ENCODE peak calls at places on chromosomes 4 and X, in nine cellular contexts. One of them, this sample, is unnamed.

GRCh38 chrX:96004386-96004785 is 680.3 kb upstream of the DIAPH2 start:
- DNase-seq in C1 segment of cervical spinal cord: no peak
- DNase-seq in activated T-helper 9 cell treated with anti-CD3 and anti-CD28 coated beads, Interleukin-2, amount 50 U/mL, for 16 hours: no peak
- DNase-seq in activated CD4-positive, alpha-beta T cell treated with anti-CD3 and anti-CD28 coated beads, Interleukin-2, amount 10 ng/mL, durations not matched to agents 7 days and 5 days: no peak
- DNase-seq in omental fat pad: no peak
- DNase-seq in IMR-90: peak
- DNase-seq in astrocyte of the spinal cord: peak
- DNase-seq in LoVo: no peak
- DNase-seq in T-helper 17 cell: no peak
- DNase-seq in this sample: no peak

GRCh38 chrX:115650916-115651315 is 89.9 kb downstream of the PLS3 start:
- DNase-seq in C1 segment of cervical spinal cord: no peak
- DNase-seq in activated T-helper 9 cell treated with anti-CD3 and anti-CD28 coated beads, Interleukin-2, amount 50 U/mL, for 16 hours: no peak
- DNase-seq in activated CD4-positive, alpha-beta T cell treated with anti-CD3 and anti-CD28 coated beads, Interleukin-2, amount 10 ng/mL, durations not matched to agents 7 days and 5 days: peak
- DNase-seq in omental fat pad: no peak
- DNase-seq in IMR-90: peak
- DNase-seq in astrocyte of the spinal cord: peak
- DNase-seq in LoVo: peak
- DNase-seq in T-helper 17 cell: no peak
- DNase-seq in this sample: no peak

GRCh38 chr4:23374280-23374679 is 515.6 kb downstream of the PPARGC1A start:
- DNase-seq in C1 segment of cervical spinal cord: no peak
- DNase-seq in activated T-helper 9 cell treated with anti-CD3 and anti-CD28 coated beads, Interleukin-2, amount 50 U/mL, for 16 hours: no peak
- DNase-seq in activated CD4-positive, alpha-beta T cell treated with anti-CD3 and anti-CD28 coated beads, Interleukin-2, amount 10 ng/mL, durations not matched to agents 7 days and 5 days: no peak
- DNase-seq in omental fat pad: no peak
- DNase-seq in IMR-90: no peak
- DNase-seq in astrocyte of the spinal cord: no peak
- DNase-seq in LoVo: no peak
- DNase-seq in T-helper 17 cell: no peak
- DNase-seq in this sample: no peak

GRCh38 chr4:101693842-101694398 is 96.6 kb upstream of the BANK1 start:
- DNase-seq in C1 segment of cervical spinal cord: no peak
- DNase-seq in activated T-helper 9 cell treated with anti-CD3 and anti-CD28 coated beads, Interleukin-2, amount 50 U/mL, for 16 hours: no peak
- DNase-seq in activated CD4-positive, alpha-beta T cell treated with anti-CD3 and anti-CD28 coated beads, Interleukin-2, amount 10 ng/mL, durations not matched to agents 7 days and 5 days: no peak
- DNase-seq in omental fat pad: no peak
- DNase-seq in IMR-90: no peak
- DNase-seq in astrocyte of the spinal cord: no peak
- DNase-seq in LoVo: no peak
- DNase-seq in T-helper 17 cell: no peak
- DNase-seq in this sample: peak

GRCh38 chrX:56994375-56995270 is 718 bp downstream of the SPIN3 start:
- DNase-seq in C1 segment of cervical spinal cord: peak
- DNase-seq in activated T-helper 9 cell treated with anti-CD3 and anti-CD28 coated beads, Interleukin-2, amount 50 U/mL, for 16 hours: no peak
- DNase-seq in activated CD4-positive, alpha-beta T cell treated with anti-CD3 and anti-CD28 coated beads, Interleukin-2, amount 10 ng/mL, durations not matched to agents 7 days and 5 days: no peak
- DNase-seq in omental fat pad: no peak
- DNase-seq in IMR-90: peak
- DNase-seq in astrocyte of the spinal cord: peak
- DNase-seq in LoVo: no peak
- DNase-seq in T-helper 17 cell: no peak
- DNase-seq in this sample: no peak

GRCh38 chr4:56979674-56980073 is 978 bp downstream of the POLR2B start:
- DNase-seq in C1 segment of cervical spinal cord: no peak
- DNase-seq in activated T-helper 9 cell treated with anti-CD3 and anti-CD28 coated beads, Interleukin-2, amount 50 U/mL, for 16 hours: no peak
- DNase-seq in activated CD4-positive, alpha-beta T cell treated with anti-CD3 and anti-CD28 coated beads, Interleukin-2, amount 10 ng/mL, durations not matched to agents 7 days and 5 days: peak
- DNase-seq in omental fat pad: no peak
- DNase-seq in IMR-90: peak
- DNase-seq in astrocyte of the spinal cord: no peak
- DNase-seq in LoVo: peak
- DNase-seq in T-helper 17 cell: no peak
- DNase-seq in this sample: peak

GRCh38 chr4:104983615-104984179 is 163.0 kb upstream of the TET2 start:
- DNase-seq in C1 segment of cervical spinal cord: no peak
- DNase-seq in activated T-helper 9 cell treated with anti-CD3 and anti-CD28 coated beads, Interleukin-2, amount 50 U/mL, for 16 hours: no peak
- DNase-seq in activated CD4-positive, alpha-beta T cell treated with anti-CD3 and anti-CD28 coated beads, Interleukin-2, amount 10 ng/mL, durations not matched to agents 7 days and 5 days: no peak
- DNase-seq in omental fat pad: no peak
- DNase-seq in IMR-90: no peak
- DNase-seq in astrocyte of the spinal cord: no peak
- DNase-seq in LoVo: no peak
- DNase-seq in T-helper 17 cell: no peak
- DNase-seq in this sample: no peak

GRCh38 chr4:124712417-124713212 is at the start of gene ANKRD50:
- DNase-seq in C1 segment of cervical spinal cord: peak
- DNase-seq in activated T-helper 9 cell treated with anti-CD3 and anti-CD28 coated beads, Interleukin-2, amount 50 U/mL, for 16 hours: peak
- DNase-seq in activated CD4-positive, alpha-beta T cell treated with anti-CD3 and anti-CD28 coated beads, Interleukin-2, amount 10 ng/mL, durations not matched to agents 7 days and 5 days: peak
- DNase-seq in omental fat pad: peak
- DNase-seq in IMR-90: peak
- DNase-seq in astrocyte of the spinal cord: peak
- DNase-seq in LoVo: peak
- DNase-seq in T-helper 17 cell: peak
- DNase-seq in this sample: peak

GRCh38 chrX:50475208-50475607 is 4.6 kb upstream of the DGKK start:
- DNase-seq in C1 segment of cervical spinal cord: no peak
- DNase-seq in activated T-helper 9 cell treated with anti-CD3 and anti-CD28 coated beads, Interleukin-2, amount 50 U/mL, for 16 hours: no peak
- DNase-seq in activated CD4-positive, alpha-beta T cell treated with anti-CD3 and anti-CD28 coated beads, Interleukin-2, amount 10 ng/mL, durations not matched to agents 7 days and 5 days: no peak
- DNase-seq in omental fat pad: no peak
- DNase-seq in IMR-90: no peak
- DNase-seq in astrocyte of the spinal cord: no peak
- DNase-seq in LoVo: no peak
- DNase-seq in T-helper 17 cell: no peak
- DNase-seq in this sample: no peak

GRCh38 chr4:145553375-145553774 is 65.8 kb upstream of the MMAA start:
- DNase-seq in C1 segment of cervical spinal cord: no peak
- DNase-seq in activated T-helper 9 cell treated with anti-CD3 and anti-CD28 coated beads, Interleukin-2, amount 50 U/mL, for 16 hours: no peak
- DNase-seq in activated CD4-positive, alpha-beta T cell treated with anti-CD3 and anti-CD28 coated beads, Interleukin-2, amount 10 ng/mL, durations not matched to agents 7 days and 5 days: no peak
- DNase-seq in omental fat pad: no peak
- DNase-seq in IMR-90: no peak
- DNase-seq in astrocyte of the spinal cord: no peak
- DNase-seq in LoVo: no peak
- DNase-seq in T-helper 17 cell: no peak
- DNase-seq in this sample: no peak